ENCODE peak calls at places on chromosomes 13 and 19, in seven cellular contexts. K is GM12878, F is psoas muscle, P is IMR-90, Q is lower lobe of right lung, I is endothelial cell, W is nephron progenitor cell. L is an unnamed sample.

GRCh38 chr13:81326913-81327312 is 986.0 kb upstream of the SPRY2 start:
- DNase-seq in K (no peak), F (no peak), P (no peak), Q (no peak), I (no peak), W (no peak), L (no peak)

GRCh38 chr19:45484273-45484945 is 12.4 kb downstream of the RTN2 start:
- DNase-seq in K (no peak), F (no peak), P (no peak), Q (no peak), I (no peak), W (no peak), L (no peak)

GRCh38 chr13:50127726-50128291 is 112.6 kb downstream of the KCNRG start:
- DNase-seq in K (no peak), F (no peak), P (no peak), Q (no peak), I (peak), W (peak), L (no peak)

GRCh38 chr13:20684535-20684934 is 19.0 kb upstream of the IL17D start:
- DNase-seq in K (no peak), F (no peak), P (no peak), Q (no peak), I (no peak), W (no peak), L (no peak)

GRCh38 chr13:101217086-101217485 is 199.2 kb downstream of the NALCN start:
- DNase-seq in K (no peak), F (no peak), P (no peak), Q (no peak), I (no peak), W (no peak), L (no peak)

GRCh38 chr13:82356667-82357066 is 1525.6 kb downstream of the SLITRK1 start:
- DNase-seq in K (no peak), F (no peak), P (no peak), Q (no peak), I (no peak), W (no peak), L (no peak)

GRCh38 chr19:22532388-22533310 is 101.5 kb upstream of the ZNF492 start:
- DNase-seq in K (no peak), F (peak), P (no peak), Q (peak), I (no peak), W (no peak), L (no peak)

GRCh38 chr13:35455022-35455421 is 21.5 kb downstream of the MAB21L1 start:
- DNase-seq in K (no peak), F (no peak), P (no peak), Q (no peak), I (no peak), W (no peak), L (no peak)

GRCh38 chr13:101917833-101918755 is 465.6 kb downstream of the ITGBL1 start:
- DNase-seq in K (no peak), F (no peak), P (no peak), Q (no peak), I (no peak), W (no peak), L (peak)

GRCh38 chr19:18109363-18109730 is 11.8 kb downstream of the MAST3 start:
- DNase-seq in K (no peak), F (no peak), P (no peak), Q (no peak), I (no peak), W (no peak), L (no peak)

GRCh38 chr13:97445504-97446187 is 11.7 kb downstream of the RAP2A start:
- DNase-seq in K (no peak), F (no peak), P (no peak), Q (no peak), I (no peak), W (no peak), L (no peak)

GRCh38 chr19:21197589-21198295 is 55.9 kb downstream of the ZNF431 start:
- DNase-seq in K (no peak), F (no peak), P (peak), Q (no peak), I (no peak), W (no peak), L (no peak)

GRCh38 chr13:37481005-37481857 is 117.3 kb downstream of the POSTN start:
- DNase-seq in K (no peak), F (no peak), P (peak), Q (no peak), I (no peak), W (no peak), L (no peak)

GRCh38 chr19:35236638-35237400 is 8.3 kb upstream of the FAM187B start:
- DNase-seq in K (no peak), F (no peak), P (no peak), Q (no peak), I (no peak), W (no peak), L (no peak)

GRCh38 chr19:6853868-6854267 is 33.5 kb upstream of the ADGRE1 start:
- DNase-seq in K (no peak), F (no peak), P (no peak), Q (no peak), I (no peak), W (no peak), L (no peak)

GRCh38 chr13:53405616-53406015 is 377.0 kb downstream of the OLFM4 start:
- DNase-seq in K (no peak), F (no peak), P (no peak), Q (no peak), I (no peak), W (peak), L (peak)

GRCh38 chr13:35984776-35985453 is 146.3 kb downstream of the DCLK1 start:
- DNase-seq in K (no peak), F (no peak), P (no peak), Q (no peak), I (no peak), W (peak), L (peak)

GRCh38 chr19:12786149-12786870 is 5.0 kb upstream of the JUNB start:
- DNase-seq in K (no peak), F (peak), P (no peak), Q (peak), I (no peak), W (no peak), L (no peak)

GRCh38 chr19:18859676-18860301 is 28.0 kb downstream of the UPF1 start:
- DNase-seq in K (no peak), F (peak), P (no peak), Q (peak), I (peak), W (no peak), L (no peak)

GRCh38 chr19:56076413-56076998 is 44.6 kb downstream of the ZNF787 start:
- DNase-seq in K (no peak), F (no peak), P (peak), Q (no peak), I (peak), W (peak), L (peak)

DNA sequence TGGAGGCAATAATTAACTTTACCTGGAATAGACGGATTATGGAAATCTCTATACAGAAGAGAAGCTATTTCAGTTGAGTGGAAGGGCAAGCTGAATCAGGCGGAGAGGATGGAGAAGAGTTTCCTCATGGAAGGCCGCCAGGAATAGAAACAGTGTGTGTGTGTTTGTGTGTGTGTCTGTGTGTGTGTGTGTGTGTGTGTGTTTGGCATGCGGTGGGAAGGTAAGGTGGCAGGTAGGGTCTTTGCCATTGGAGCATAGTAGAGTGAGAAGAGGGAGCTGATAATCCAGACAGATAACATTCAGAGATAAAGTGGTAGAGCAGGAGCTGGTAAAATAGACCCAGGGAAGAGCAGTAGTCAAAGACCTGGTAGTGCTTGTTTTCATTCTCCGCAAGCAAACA is 9.2 kb upstream of the HS6ST3 start:
- DNase-seq in K (no peak), F (no peak), P (no peak), Q (no peak), I (no peak), W (no peak), L (no peak)
- TF ChIP-seq CTCF in K (no peak), F (no peak), P (no peak), Q (no peak), I (no peak), W (no peak), L (no peak)

GRCh38 chr19:33402421-33403220 is 29.1 kb downstream of the CEBPG start:
- DNase-seq in K (no peak), F (no peak), P (no peak), Q (peak), I (no peak), W (peak), L (peak)
- TF ChIP-seq CTCF in K (no peak), F (peak), P (no peak), Q (peak), I (no peak), W (no peak), L (no peak)

GRCh38 chr19:15419413-15420025 is 731 bp upstream of the AKAP8L start:
- DNase-seq in K (no peak), F (no peak), P (no peak), Q (no peak), I (no peak), W (no peak), L (no peak)
- TF ChIP-seq CTCF in K (no peak), F (no peak), P (no peak), Q (no peak), I (no peak), W (no peak), L (peak)

DNA sequence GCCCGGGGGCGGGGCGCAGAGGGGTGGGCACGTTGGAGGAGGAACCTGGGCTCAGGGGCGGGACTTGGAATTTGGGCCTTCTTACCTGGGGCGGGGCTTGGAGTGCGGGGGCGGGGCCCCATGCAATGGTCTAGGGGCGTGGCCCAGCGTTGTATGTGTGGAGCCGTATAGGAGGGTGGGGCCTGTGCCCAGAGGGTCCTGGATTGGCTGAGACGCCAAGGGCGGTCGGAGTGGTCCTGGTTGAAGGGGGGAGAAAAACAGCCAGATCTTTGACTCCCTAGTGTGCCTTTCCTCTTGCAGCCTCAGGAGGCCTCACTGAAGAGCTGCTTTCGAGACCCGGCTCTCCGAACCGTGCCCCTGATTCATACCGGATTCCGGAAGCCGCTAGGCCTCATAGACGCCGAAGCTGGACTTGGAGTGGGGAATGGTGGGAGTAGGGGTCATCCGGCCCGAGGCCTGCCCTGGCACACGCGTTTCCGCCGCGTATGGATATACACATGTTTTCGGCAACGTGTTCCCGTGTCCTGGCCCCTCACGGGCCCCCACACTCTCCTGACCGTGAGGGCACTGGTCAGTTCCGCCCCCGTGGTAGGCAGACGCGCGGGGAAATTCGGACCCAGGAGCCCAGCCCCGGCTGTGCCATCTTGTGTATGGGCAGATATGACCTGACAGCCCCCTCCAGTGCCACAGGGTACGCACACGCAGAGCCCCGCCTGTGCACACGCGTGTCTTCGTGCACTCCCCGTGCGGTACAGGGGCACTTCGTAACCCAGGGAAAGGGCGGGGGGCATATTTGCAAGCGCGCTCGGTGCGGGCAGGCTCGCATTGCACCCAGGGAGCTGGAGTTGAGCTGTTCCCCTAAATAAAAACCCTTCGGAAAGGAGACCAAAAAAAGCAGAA is 661 bp upstream of the PRR12 start:
- DNase-seq in K (peak), F (peak), P (peak), Q (peak), I (peak), W (peak), L (peak)
- TF ChIP-seq CTCF in K (no peak), F (no peak), P (peak), Q (peak), I (no peak), W (no peak), L (no peak)

DNA sequence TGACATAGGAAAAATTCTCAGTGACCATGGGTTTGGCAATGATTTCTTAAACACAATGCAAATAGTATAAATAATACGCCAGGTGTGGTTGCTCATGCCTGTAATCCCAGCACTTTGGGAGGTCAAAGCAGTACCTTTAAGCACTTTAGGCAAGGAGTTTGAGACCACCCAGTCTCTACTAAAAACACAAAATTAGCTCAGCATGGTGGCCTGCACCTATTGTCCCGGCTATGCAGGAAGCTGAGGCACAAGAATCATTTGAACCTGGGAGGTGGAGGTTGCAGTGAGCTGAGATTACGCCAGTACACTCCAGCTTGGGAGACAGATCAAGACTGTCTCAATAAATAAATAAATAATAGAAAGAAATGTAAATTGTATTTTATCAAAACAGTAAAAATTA is 356.5 kb upstream of the SLITRK6 start:
- DNase-seq in K (no peak), F (no peak), P (no peak), Q (no peak), I (no peak), W (no peak), L (no peak)
- TF ChIP-seq CTCF in K (no peak), F (no peak), P (no peak), Q (no peak), I (no peak), W (no peak), L (no peak)

L was measured in glutamatergic neuron.